ENCODE peak calls at places on chromosomes 2 and 18, in nine cellular contexts. One of them, this sample, is unnamed.

GRCh38 chr2:37634914-37635358 is 36.5 kb downstream of the CDC42EP3 start:
- DNase-seq in H9: no peak
- DNase-seq in mammary epithelial cell: no peak
- DNase-seq in lung: no peak
- DNase-seq in HCT116: no peak
- DNase-seq in glutamatergic neuron: no peak
- DNase-seq in choroid plexus epithelial cell: no peak
- DNase-seq in ovary: no peak
- DNase-seq in mesothelial cell of epicardium: no peak
- DNase-seq in this sample: no peak

GRCh38 chr18:2002604-2003003 is 568.7 kb downstream of the METTL4 start:
- DNase-seq in glutamatergic neuron: no peak
- DNase-seq in choroid plexus epithelial cell: no peak
- DNase-seq in mammary epithelial cell: no peak
- DNase-seq in HCT116: no peak
- DNase-seq in mesothelial cell of epicardium: no peak
- DNase-seq in H9: no peak
- DNase-seq in lung: no peak
- DNase-seq in ovary: no peak
- DNase-seq in this sample: no peak

GRCh38 chr2:156110890-156111289 is 221.6 kb downstream of the NR4A2 start:
- DNase-seq in H9: peak
- DNase-seq in lung: no peak
- DNase-seq in choroid plexus epithelial cell: no peak
- DNase-seq in mesothelial cell of epicardium: no peak
- DNase-seq in HCT116: peak
- DNase-seq in mammary epithelial cell: peak
- DNase-seq in glutamatergic neuron: peak
- DNase-seq in ovary: no peak
- DNase-seq in this sample: no peak

GRCh38 chr2:78908973-78909372 is 116.5 kb upstream of the REG3G start:
- DNase-seq in lung: no peak
- DNase-seq in HCT116: no peak
- DNase-seq in mesothelial cell of epicardium: no peak
- DNase-seq in ovary: no peak
- DNase-seq in glutamatergic neuron: no peak
- DNase-seq in choroid plexus epithelial cell: no peak
- DNase-seq in mammary epithelial cell: no peak
- DNase-seq in H9: no peak
- DNase-seq in this sample: no peak

GRCh38 chr2:21930224-21930623 is 806.5 kb downstream of the TDRD15 start:
- DNase-seq in glutamatergic neuron: no peak
- DNase-seq in mesothelial cell of epicardium: no peak
- DNase-seq in HCT116: no peak
- DNase-seq in choroid plexus epithelial cell: no peak
- DNase-seq in lung: no peak
- DNase-seq in H9: no peak
- DNase-seq in ovary: no peak
- DNase-seq in mammary epithelial cell: no peak
- DNase-seq in this sample: no peak

GRCh38 chr2:241116606-241117560 is 14.8 kb upstream of the MTERF4 start:
- DNase-seq in glutamatergic neuron: no peak
- DNase-seq in lung: no peak
- DNase-seq in mammary epithelial cell: no peak
- DNase-seq in mesothelial cell of epicardium: no peak
- DNase-seq in HCT116: no peak
- DNase-seq in choroid plexus epithelial cell: no peak
- DNase-seq in H9: peak
- DNase-seq in ovary: no peak
- DNase-seq in this sample: no peak

GRCh38 chr2:105782123-105782522 is 37.4 kb downstream of the NCK2 start:
- DNase-seq in lung: no peak
- DNase-seq in mammary epithelial cell: no peak
- DNase-seq in choroid plexus epithelial cell: no peak
- DNase-seq in HCT116: no peak
- DNase-seq in mesothelial cell of epicardium: no peak
- DNase-seq in H9: no peak
- DNase-seq in glutamatergic neuron: no peak
- DNase-seq in ovary: no peak
- DNase-seq in this sample: no peak

GRCh38 chr2:104844813-104845551 is 8.9 kb upstream of the POU3F3 start:
- DNase-seq in mammary epithelial cell: no peak
- DNase-seq in ovary: no peak
- DNase-seq in HCT116: no peak
- DNase-seq in lung: no peak
- DNase-seq in choroid plexus epithelial cell: no peak
- DNase-seq in glutamatergic neuron: peak
- DNase-seq in mesothelial cell of epicardium: no peak
- DNase-seq in H9: peak
- DNase-seq in this sample: no peak

GRCh38 chr2:69512446-69512845 is 75.2 kb upstream of the NFU1 start:
- DNase-seq in HCT116: no peak
- DNase-seq in mesothelial cell of epicardium: no peak
- DNase-seq in ovary: no peak
- DNase-seq in mammary epithelial cell: no peak
- DNase-seq in H9: no peak
- DNase-seq in glutamatergic neuron: no peak
- DNase-seq in lung: no peak
- DNase-seq in choroid plexus epithelial cell: no peak
- DNase-seq in this sample: no peak

GRCh38 chr2:69510204-69510603 is 73.0 kb upstream of the NFU1 start:
- DNase-seq in glutamatergic neuron: no peak
- DNase-seq in HCT116: no peak
- DNase-seq in lung: no peak
- DNase-seq in choroid plexus epithelial cell: no peak
- DNase-seq in mammary epithelial cell: no peak
- DNase-seq in mesothelial cell of epicardium: no peak
- DNase-seq in H9: no peak
- DNase-seq in ovary: no peak
- DNase-seq in this sample: no peak

GRCh38 chr2:69517410-69517809 is 80.2 kb upstream of the NFU1 start:
- DNase-seq in lung: no peak
- DNase-seq in glutamatergic neuron: no peak
- DNase-seq in ovary: no peak
- DNase-seq in choroid plexus epithelial cell: peak
- DNase-seq in mesothelial cell of epicardium: no peak
- DNase-seq in HCT116: no peak
- DNase-seq in mammary epithelial cell: no peak
- DNase-seq in H9: no peak
- DNase-seq in this sample: no peak

GRCh38 chr2:69514836-69515235 is 77.6 kb upstream of the NFU1 start:
- DNase-seq in choroid plexus epithelial cell: peak
- DNase-seq in ovary: no peak
- DNase-seq in lung: no peak
- DNase-seq in HCT116: no peak
- DNase-seq in mesothelial cell of epicardium: no peak
- DNase-seq in H9: no peak
- DNase-seq in glutamatergic neuron: no peak
- DNase-seq in mammary epithelial cell: no peak
- DNase-seq in this sample: no peak

GRCh38 chr2:69514406-69514805 is 77.2 kb upstream of the NFU1 start:
- DNase-seq in ovary: peak
- DNase-seq in mesothelial cell of epicardium: no peak
- DNase-seq in choroid plexus epithelial cell: peak
- DNase-seq in HCT116: no peak
- DNase-seq in lung: peak
- DNase-seq in mammary epithelial cell: no peak
- DNase-seq in H9: peak
- DNase-seq in glutamatergic neuron: peak
- DNase-seq in this sample: no peak
- TF ChIP-seq CTCF in ovary: no peak
- TF ChIP-seq CTCF in mesothelial cell of epicardium: no peak
- TF ChIP-seq CTCF in choroid plexus epithelial cell: peak
- TF ChIP-seq CTCF in HCT116: no peak
- TF ChIP-seq CTCF in lung: no peak
- TF ChIP-seq CTCF in mammary epithelial cell: no peak
- TF ChIP-seq CTCF in H9: no peak
- TF ChIP-seq CTCF in glutamatergic neuron: no peak
- TF ChIP-seq CTCF in this sample: no peak

GRCh38 chr18:21112140-21112473 is 494 bp upstream of the ROCK1 start:
- DNase-seq in ovary: no peak
- DNase-seq in lung: no peak
- DNase-seq in HCT116: no peak
- DNase-seq in mammary epithelial cell: no peak
- DNase-seq in choroid plexus epithelial cell: no peak
- DNase-seq in H9: no peak
- DNase-seq in glutamatergic neuron: no peak
- DNase-seq in mesothelial cell of epicardium: no peak
- DNase-seq in this sample: no peak

GRCh38 chr18:21112543-21113105 is 1.0 kb upstream of the ROCK1 start:
- DNase-seq in lung: no peak
- DNase-seq in mesothelial cell of epicardium: no peak
- DNase-seq in H9: no peak
- DNase-seq in choroid plexus epithelial cell: no peak
- DNase-seq in HCT116: no peak
- DNase-seq in ovary: no peak
- DNase-seq in mammary epithelial cell: no peak
- DNase-seq in glutamatergic neuron: no peak
- DNase-seq in this sample: no peak

GRCh38 chr18:21117385-21118135 is 5.9 kb upstream of the ROCK1 start:
- DNase-seq in mammary epithelial cell: no peak
- DNase-seq in ovary: no peak
- DNase-seq in HCT116: no peak
- DNase-seq in glutamatergic neuron: no peak
- DNase-seq in choroid plexus epithelial cell: peak
- DNase-seq in mesothelial cell of epicardium: no peak
- DNase-seq in lung: no peak
- DNase-seq in H9: no peak
- DNase-seq in this sample: no peak

GRCh38 chr18:21111351-21112139 is at the start of gene ROCK1:
- DNase-seq in ovary: peak
- DNase-seq in HCT116: peak
- DNase-seq in lung: peak
- DNase-seq in H9: peak
- DNase-seq in mesothelial cell of epicardium: peak
- DNase-seq in glutamatergic neuron: peak
- DNase-seq in mammary epithelial cell: peak
- DNase-seq in choroid plexus epithelial cell: peak
- DNase-seq in this sample: peak

DNA sequence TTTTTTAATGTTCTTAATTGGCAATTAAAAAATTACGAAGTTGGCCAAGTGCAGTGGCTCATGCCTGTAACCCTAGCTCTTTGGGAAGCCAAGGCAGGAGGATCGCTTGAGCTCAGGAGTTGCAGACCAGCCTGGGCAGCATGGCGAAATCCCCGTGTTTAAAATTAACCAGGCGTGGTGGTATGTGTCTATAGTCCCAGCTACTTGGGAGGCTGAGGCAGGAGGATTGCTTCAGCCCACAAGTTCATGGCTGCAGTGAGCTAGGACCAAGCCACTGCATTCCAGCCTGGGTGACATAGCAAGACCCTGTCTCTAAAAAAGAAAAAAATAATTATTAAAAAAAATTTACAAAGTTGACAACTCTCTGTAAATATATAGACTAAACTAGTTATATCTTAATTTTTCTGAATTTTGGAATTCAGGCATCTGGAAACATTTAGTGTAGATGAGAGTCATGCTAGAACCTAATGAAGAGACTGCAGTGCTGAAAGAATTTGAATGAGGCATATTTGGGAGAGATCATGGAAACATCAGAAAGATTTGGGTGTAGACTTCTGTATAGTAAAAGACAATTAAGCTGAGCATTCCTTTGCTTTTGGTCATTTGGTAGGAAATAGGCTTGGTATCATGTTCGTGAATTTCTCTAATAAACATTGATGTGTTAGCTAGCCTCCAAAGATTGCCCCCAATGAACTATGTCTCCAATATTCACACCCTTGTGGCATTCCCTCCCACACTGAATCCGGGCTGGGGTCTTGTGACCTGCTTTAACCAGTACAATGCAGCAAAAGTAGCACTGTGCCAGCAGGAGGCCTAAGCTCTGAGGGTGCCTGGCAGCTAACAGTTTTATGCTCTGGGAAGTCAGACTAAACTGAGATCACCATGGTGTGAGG is 4.2 kb upstream of the ROCK1 start:
- DNase-seq in H9: peak
- DNase-seq in mammary epithelial cell: no peak
- DNase-seq in HCT116: no peak
- DNase-seq in lung: no peak
- DNase-seq in ovary: no peak
- DNase-seq in glutamatergic neuron: no peak
- DNase-seq in mesothelial cell of epicardium: no peak
- DNase-seq in choroid plexus epithelial cell: peak
- DNase-seq in this sample: no peak
- TF ChIP-seq CTCF in H9: no peak
- TF ChIP-seq CTCF in mammary epithelial cell: no peak
- TF ChIP-seq CTCF in HCT116: no peak
- TF ChIP-seq CTCF in lung: no peak
- TF ChIP-seq CTCF in ovary: no peak
- TF ChIP-seq CTCF in glutamatergic neuron: no peak
- TF ChIP-seq CTCF in mesothelial cell of epicardium: no peak
- TF ChIP-seq CTCF in choroid plexus epithelial cell: peak
- TF ChIP-seq CTCF in this sample: no peak

DNA sequence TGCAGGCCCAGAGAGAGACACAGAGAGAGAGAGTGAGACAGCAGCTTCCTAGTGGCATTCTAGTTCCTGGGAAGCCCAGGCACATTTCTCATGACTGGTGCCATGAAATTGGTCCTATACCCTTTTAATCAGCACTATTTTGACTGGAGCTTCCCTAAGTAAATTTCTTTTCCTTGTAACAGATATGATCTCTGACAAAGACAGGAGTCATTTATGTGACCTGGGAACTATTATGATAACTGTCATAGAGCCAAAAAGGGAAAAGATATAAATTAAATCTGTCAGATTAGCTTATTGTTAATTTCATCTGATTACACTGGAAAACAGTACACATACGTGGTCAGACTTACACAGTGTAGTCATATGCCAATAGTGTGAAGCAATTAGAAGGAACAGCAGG is 161.3 kb upstream of the HNRNPA3 start:
- DNase-seq in HCT116: no peak
- DNase-seq in choroid plexus epithelial cell: no peak
- DNase-seq in lung: no peak
- DNase-seq in mesothelial cell of epicardium: no peak
- DNase-seq in H9: no peak
- DNase-seq in glutamatergic neuron: no peak
- DNase-seq in mammary epithelial cell: no peak
- DNase-seq in ovary: no peak
- DNase-seq in this sample: no peak
- TF ChIP-seq CTCF in HCT116: no peak
- TF ChIP-seq CTCF in choroid plexus epithelial cell: no peak
- TF ChIP-seq CTCF in lung: no peak
- TF ChIP-seq CTCF in mesothelial cell of epicardium: no peak
- TF ChIP-seq CTCF in H9: no peak
- TF ChIP-seq CTCF in glutamatergic neuron: no peak
- TF ChIP-seq CTCF in mammary epithelial cell: no peak
- TF ChIP-seq CTCF in ovary: no peak
- TF ChIP-seq CTCF in this sample: no peak

GRCh38 chr2:15311926-15312325 is 249.2 kb downstream of the NBAS start:
- DNase-seq in lung: no peak
- DNase-seq in HCT116: no peak
- DNase-seq in mesothelial cell of epicardium: no peak
- DNase-seq in mammary epithelial cell: no peak
- DNase-seq in H9: no peak
- DNase-seq in glutamatergic neuron: no peak
- DNase-seq in ovary: no peak
- DNase-seq in choroid plexus epithelial cell: no peak
- DNase-seq in this sample: no peak

GRCh38 chr2:15307526-15307925 is 253.6 kb downstream of the NBAS start:
- DNase-seq in mammary epithelial cell: peak
- DNase-seq in lung: no peak
- DNase-seq in glutamatergic neuron: no peak
- DNase-seq in H9: no peak
- DNase-seq in mesothelial cell of epicardium: no peak
- DNase-seq in HCT116: no peak
- DNase-seq in choroid plexus epithelial cell: peak
- DNase-seq in ovary: no peak
- DNase-seq in this sample: no peak

GRCh38 chr2:15315411-15315810 is 245.7 kb downstream of the NBAS start:
- DNase-seq in ovary: no peak
- DNase-seq in mesothelial cell of epicardium: no peak
- DNase-seq in glutamatergic neuron: no peak
- DNase-seq in H9: no peak
- DNase-seq in lung: no peak
- DNase-seq in choroid plexus epithelial cell: no peak
- DNase-seq in HCT116: no peak
- DNase-seq in mammary epithelial cell: no peak
- DNase-seq in this sample: no peak

GRCh38 chr2:15313657-15314056 is 247.5 kb downstream of the NBAS start:
- DNase-seq in lung: no peak
- DNase-seq in ovary: no peak
- DNase-seq in glutamatergic neuron: no peak
- DNase-seq in HCT116: no peak
- DNase-seq in H9: no peak
- DNase-seq in choroid plexus epithelial cell: peak
- DNase-seq in mammary epithelial cell: peak
- DNase-seq in mesothelial cell of epicardium: no peak
- DNase-seq in this sample: no peak

GRCh38 chr2:15311201-15311882 is 249.8 kb downstream of the NBAS start:
- DNase-seq in mesothelial cell of epicardium: no peak
- DNase-seq in mammary epithelial cell: peak
- DNase-seq in HCT116: no peak
- DNase-seq in H9: no peak
- DNase-seq in choroid plexus epithelial cell: peak
- DNase-seq in ovary: no peak
- DNase-seq in lung: no peak
- DNase-seq in glutamatergic neuron: no peak
- DNase-seq in this sample: no peak
- TF ChIP-seq CTCF in mesothelial cell of epicardium: no peak
- TF ChIP-seq CTCF in mammary epithelial cell: no peak
- TF ChIP-seq CTCF in HCT116: no peak
- TF ChIP-seq CTCF in H9: no peak
- TF ChIP-seq CTCF in choroid plexus epithelial cell: no peak
- TF ChIP-seq CTCF in ovary: no peak
- TF ChIP-seq CTCF in lung: no peak
- TF ChIP-seq CTCF in glutamatergic neuron: no peak
- TF ChIP-seq CTCF in this sample: no peak

This sample was measured in CD4-positive, alpha-beta T cell.